ENCODE peak calls at places on chromosome 10, in four cellular contexts. S, U, J and B are unnamed samples.

GRCh38 chr10:132640326-132641125 is 102.9 kb downstream of the INPP5A start:
- DNase-seq in S (no peak), U (no peak), J (no peak), B (no peak)

GRCh38 chr10:30435068-30435422 is 1.1 kb downstream of the MAP3K8 start:
- DNase-seq in S (peak; percentile 52), U (no peak), J (no peak), B (no peak)

GRCh38 chr10:71191459-71192113 is 20.8 kb upstream of the UNC5B start:
- DNase-seq in S (no peak), U (no peak), J (no peak), B (no peak)

GRCh38 chr10:58573970-58574538 is 61.4 kb downstream of the BICC1 start:
- DNase-seq in S (no peak), U (no peak), J (no peak), B (no peak)

GRCh38 chr10:14008648-14009072 is 322.1 kb downstream of the FRMD4A start:
- DNase-seq in S (peak; percentile 75), U (no peak), J (no peak), B (no peak)

GRCh38 chr10:97914837-97915211 is 65.2 kb downstream of the GOLGA7B start:
- DNase-seq in S (peak; percentile 37), U (peak; percentile 58), J (peak; percentile 69), B (peak; percentile 55)

GRCh38 chr10:116880716-116881440 is 31.6 kb downstream of the ENO4 start:
- DNase-seq in S (no peak), U (no peak), J (no peak), B (no peak)

GRCh38 chr10:27621441-27621840 is 117.3 kb downstream of the RAB18 start:
- DNase-seq in S (peak; percentile 5), U (no peak), J (no peak), B (no peak)

GRCh38 chr10:73648252-73648651 is 7.0 kb upstream of the MYOZ1 start:
- DNase-seq in S (no peak), U (no peak), J (no peak), B (no peak)

GRCh38 chr10:70198696-70199466 is 28.6 kb upstream of the SAR1A start:
- DNase-seq in S (no peak), U (no peak), J (no peak), B (no peak)

GRCh38 chr10:133464582-133465031 is 10.9 kb downstream of the SCART1 start:
- DNase-seq in S (no peak), U (no peak), J (no peak), B (no peak)

GRCh38 chr10:369441-370221 is 234.4 kb downstream of the ZMYND11 start:
- DNase-seq in S (peak; percentile 81), U (no peak), J (no peak), B (no peak)

GRCh38 chr10:44010873-44011602 is 362.4 kb upstream of the ZNF32 start:
- DNase-seq in S (peak; percentile 12), U (no peak), J (no peak), B (no peak)

GRCh38 chr10:50653142-50653541 is 29.4 kb upstream of the SGMS1 start:
- DNase-seq in S (peak; percentile 47), U (peak; percentile 8), J (no peak), B (no peak)

GRCh38 chr10:72088879-72089585 is 681 bp upstream of the SPOCK2 start:
- DNase-seq in S (no peak), U (no peak), J (peak; percentile 31), B (no peak)

GRCh38 chr10:1188556-1189135 is 132.5 kb downstream of the WDR37 start:
- DNase-seq in S (no peak), U (no peak), J (no peak), B (no peak)

DNA sequence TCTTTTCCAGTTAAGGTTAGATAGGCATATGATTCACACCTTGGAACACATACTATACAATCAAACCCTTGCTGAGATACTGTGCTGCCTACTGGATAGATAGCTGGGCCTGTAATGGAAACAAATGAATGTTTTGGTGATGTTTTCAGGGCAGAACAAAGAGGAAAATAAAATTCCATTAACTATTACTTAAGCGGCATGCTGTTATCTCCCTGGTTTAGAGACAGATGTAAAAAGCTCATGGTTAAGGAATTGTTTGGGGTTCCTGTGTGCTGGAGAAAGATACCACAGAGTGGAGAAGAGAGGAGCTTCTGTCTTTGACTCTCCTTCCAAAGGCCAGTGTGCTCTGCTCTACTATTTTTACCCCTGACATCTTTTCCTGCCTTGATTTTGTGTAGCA is 341.1 kb downstream of the PLXDC2 start:
- DNase-seq in S (no peak), U (no peak), J (no peak), B (no peak)
- H3K27ac ChIP-seq in S (no peak overlapping the region), U (no peak overlapping the region), J (no peak overlapping the region), B (no peak overlapping the region)

GRCh38 chr10:5418584-5418983 is 6.2 kb downstream of the NET1 start:
- DNase-seq in S (no peak), U (no peak), J (no peak), B (no peak)

GRCh38 chr10:5419466-5420094 is 7.2 kb downstream of the NET1 start:
- DNase-seq in S (no peak), U (no peak), J (no peak), B (no peak)

GRCh38 chr10:5424751-5425150 is 12.4 kb downstream of the NET1 start:
- DNase-seq in S (no peak), U (no peak), J (no peak), B (no peak)

GRCh38 chr10:5428133-5428532 is 15.8 kb downstream of the NET1 start:
- DNase-seq in S (no peak), U (no peak), J (no peak), B (no peak)

DNA sequence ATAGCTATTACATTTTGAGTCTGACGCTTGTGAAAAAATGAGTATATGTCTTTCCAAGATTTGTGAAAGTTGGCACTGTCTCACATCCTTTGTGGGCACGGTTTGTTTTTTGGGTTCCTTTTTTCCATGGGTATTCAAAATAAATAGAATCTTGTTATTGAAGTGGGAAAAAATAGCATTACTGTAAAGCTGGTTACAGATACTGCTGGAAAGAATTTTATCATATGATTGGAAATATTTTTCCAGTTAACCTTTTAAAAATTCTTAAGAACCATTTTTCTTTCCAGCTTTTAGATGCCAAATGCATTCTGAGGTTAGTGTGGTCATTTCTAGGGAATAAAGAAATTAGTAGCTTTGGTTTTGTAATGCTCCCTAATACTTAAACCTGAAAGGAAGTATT is 11.4 kb downstream of the NET1 start:
- DNase-seq in S (no peak), U (no peak), J (no peak), B (no peak)
- H3K27ac ChIP-seq in S (no peak overlapping the region), U (no peak overlapping the region), J (no peak overlapping the region), B (no peak overlapping the region)

GRCh38 chr10:11186330-11186729 is 168.7 kb downstream of the CELF2 start:
- DNase-seq in S (no peak), U (no peak), J (no peak), B (no peak)

GRCh38 chr10:11180228-11180627 is 162.6 kb downstream of the CELF2 start:
- DNase-seq in S (no peak), U (no peak), J (no peak), B (no peak)

GRCh38 chr10:11181996-11182395 is 164.3 kb downstream of the CELF2 start:
- DNase-seq in S (no peak), U (no peak), J (no peak), B (no peak)

GRCh38 chr10:11184093-11184492 is 166.4 kb downstream of the CELF2 start:
- DNase-seq in S (no peak), U (no peak), J (no peak), B (no peak)

DNA sequence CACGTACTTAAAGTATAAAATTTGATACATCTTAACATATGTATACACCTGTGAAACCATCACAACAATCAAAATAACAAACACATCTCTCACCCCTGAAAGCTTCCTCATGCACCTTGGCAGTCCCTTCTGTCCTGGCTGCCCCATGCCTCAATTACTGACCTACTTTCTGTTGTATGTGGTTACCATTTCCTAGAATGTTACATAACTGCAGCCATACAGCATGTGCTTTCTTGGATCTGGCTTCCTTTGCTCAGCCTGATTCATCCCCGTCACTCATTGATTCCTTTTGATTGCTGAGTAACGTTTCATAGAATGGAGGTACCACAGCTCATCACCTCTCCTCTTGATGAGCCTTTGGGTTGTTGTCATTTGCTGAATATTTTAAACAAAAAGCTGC is 165.3 kb downstream of the CELF2 start:
- DNase-seq in S (no peak), U (no peak), J (no peak), B (no peak)
- H3K27ac ChIP-seq in S (no peak overlapping the region), U (no peak overlapping the region), J (no peak overlapping the region), B (no peak overlapping the region)

DNA sequence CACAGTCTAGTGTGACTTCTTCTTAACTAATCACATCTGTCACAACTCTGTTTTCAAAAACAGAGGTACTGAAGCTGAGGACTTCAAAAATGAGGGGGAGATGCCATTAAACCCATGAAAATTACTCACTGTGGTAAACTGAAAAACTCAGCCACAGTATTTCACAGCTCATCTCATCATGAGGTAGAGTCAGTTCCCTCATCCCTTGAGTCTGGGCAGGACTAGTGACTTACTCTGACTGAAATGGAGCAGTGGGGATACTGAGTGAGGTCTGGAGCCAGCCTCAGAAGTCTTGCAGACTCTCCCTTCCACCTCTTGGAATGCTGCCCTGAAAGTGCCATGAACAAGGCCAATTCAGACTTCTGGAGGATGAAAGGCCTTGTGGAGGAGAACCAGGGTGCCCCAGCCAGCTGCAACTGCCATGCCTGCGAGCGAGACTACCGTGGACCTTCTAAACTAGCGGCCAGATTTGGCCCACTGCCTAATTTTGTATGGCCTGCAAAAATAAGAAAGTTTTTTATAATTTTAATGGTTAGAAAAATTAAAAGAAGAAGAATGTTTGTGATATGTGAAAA is 24.7 kb upstream of the ANKRD1 start:
- DNase-seq in S (no peak), U (no peak), J (no peak), B (no peak)
- H3K27ac ChIP-seq in S (no peak overlapping the region), U (no peak overlapping the region), J (no peak overlapping the region), B (no peak overlapping the region)

GRCh38 chr10:78450239-78450638 is 416.6 kb downstream of the RPS24 start:
- DNase-seq in S (no peak), U (no peak), J (no peak), B (no peak)

GRCh38 chr10:78450807-78451485 is 417.3 kb downstream of the RPS24 start:
- DNase-seq in S (no peak), U (no peak), J (no peak), B (no peak)

GRCh38 chr10:78451592-78451991 is 417.9 kb downstream of the RPS24 start:
- DNase-seq in S (peak; percentile 16), U (no peak), J (no peak), B (no peak)

GRCh38 chr10:78448470-78448869 is 414.8 kb downstream of the RPS24 start:
- DNase-seq in S (no peak), U (no peak), J (no peak), B (no peak)

DNA sequence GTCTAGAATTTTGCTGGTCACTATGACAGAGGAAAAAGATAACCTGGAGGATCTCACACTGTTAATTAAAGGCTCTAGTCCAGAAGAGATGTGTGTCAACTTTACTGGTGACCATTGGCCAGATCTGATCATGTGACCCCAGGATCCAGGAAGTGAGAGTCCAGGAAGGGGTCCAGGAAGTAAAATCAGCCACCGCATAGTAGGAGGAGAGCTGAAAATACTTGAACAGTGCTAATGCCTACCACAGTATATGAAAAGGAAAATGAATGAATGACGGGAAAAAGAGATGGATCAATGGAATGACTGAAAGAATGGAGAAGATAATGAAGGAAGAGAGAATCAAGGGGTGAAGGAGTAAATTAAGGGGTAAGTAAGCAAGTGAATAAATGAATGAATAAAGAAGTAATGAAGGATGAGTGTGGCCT is 415.3 kb downstream of the RPS24 start:
- DNase-seq in S (no peak), U (no peak), J (no peak), B (no peak)
- H3K27ac ChIP-seq in S (no peak overlapping the region), U (no peak overlapping the region), J (no peak overlapping the region), B (no peak overlapping the region)